ENCODE peak calls at places on chromosomes 4 and X, in ten cellular contexts. P, J, S, D, O, W, N, R, K and G are unnamed samples.

GRCh38 chr4:115361781-115362180 is 248.4 kb upstream of the NDST4 start:
- DNase-seq in P (no peak), J (no peak), S (no peak), D (no peak), O (no peak), W (no peak), N (no peak), R (no peak), K (no peak), G (no peak)

GRCh38 chr4:6671648-6672047 is 22.0 kb upstream of the S100P start:
- DNase-seq in P (no peak), J (no peak), S (no peak), D (no peak), O (no peak), W (no peak), N (no peak), R (no peak), K (no peak), G (no peak)

GRCh38 chr4:60002603-60003325 is 1197.4 kb upstream of the ADGRL3 start:
- DNase-seq in P (no peak), J (no peak), S (no peak), D (no peak), O (no peak), W (no peak), N (no peak), R (no peak), K (no peak), G (no peak)

GRCh38 chrX:118802857-118803256 is 20.8 kb upstream of the ZCCHC12 start:
- DNase-seq in P (no peak), J (no peak), S (peak; percentile 26), D (no peak), O (no peak), W (no peak), N (peak; percentile 83), R (no peak), K (no peak), G (no peak)

GRCh38 chr4:10096201-10096975 is 20.2 kb downstream of the WDR1 start:
- DNase-seq in P (peak; percentile 86), J (peak; percentile 94), S (peak; percentile 46), D (peak; percentile 64), O (peak; percentile 39), W (no peak), N (peak; percentile 91), R (peak; percentile 94), K (peak; percentile 76), G (peak; percentile 89)

GRCh38 chr4:139501117-139501516 is 47.2 kb downstream of the RAB33B start:
- DNase-seq in P (no peak), J (no peak), S (no peak), D (no peak), O (no peak), W (no peak), N (no peak), R (no peak), K (no peak), G (no peak)

GRCh38 chr4:8261851-8262535 is 7.6 kb upstream of the HTRA3 start:
- DNase-seq in P (no peak), J (no peak), S (no peak), D (no peak), O (no peak), W (no peak), N (no peak), R (no peak), K (no peak), G (no peak)

GRCh38 chrX:18886344-18887161 is 97.4 kb downstream of the PHKA2 start:
- DNase-seq in P (peak; percentile 48), J (no peak), S (peak; percentile 51), D (peak; percentile 79), O (peak; percentile 13), W (peak; percentile 19), N (peak; percentile 65), R (peak; percentile 33), K (no peak), G (no peak)

GRCh38 chr4:117691572-117692351 is 342.5 kb upstream of the NDST3 start:
- DNase-seq in P (no peak), J (no peak), S (no peak), D (no peak), O (no peak), W (no peak), N (no peak), R (no peak), K (no peak), G (no peak)

GRCh38 chrX:25597561-25597960 is 540.6 kb upstream of the MAGEB18 start:
- DNase-seq in P (no peak), J (no peak), S (no peak), D (no peak), O (no peak), W (no peak), N (peak; percentile 59), R (no peak), K (no peak), G (no peak)

GRCh38 chr4:76198411-76199237 is 15.0 kb downstream of the SCARB2 start:
- DNase-seq in P (no peak), J (peak; percentile 46), S (peak; percentile 79), D (peak; percentile 62), O (no peak), W (peak; percentile 20), N (peak; percentile 94), R (peak; percentile 82), K (peak; percentile 75), G (no peak)

GRCh38 chr4:32025840-32026459 is 1305.8 kb downstream of the PCDH7 start:
- DNase-seq in P (no peak), J (peak; percentile 23), S (no peak), D (no peak), O (no peak), W (no peak), N (peak; percentile 58), R (peak; percentile 3), K (no peak), G (no peak)

GRCh38 chr4:147430111-147430510 is 50.8 kb upstream of the EDNRA start:
- DNase-seq in P (no peak), J (no peak), S (no peak), D (no peak), O (no peak), W (no peak), N (no peak), R (no peak), K (no peak), G (no peak)

GRCh38 chr4:114509340-114509739 is 89.3 kb upstream of the UGT8 start:
- DNase-seq in P (no peak), J (no peak), S (no peak), D (no peak), O (no peak), W (no peak), N (no peak), R (no peak), K (no peak), G (no peak)

GRCh38 chr4:52292245-52292644 is 241.1 kb downstream of the SPATA18 start:
- DNase-seq in P (no peak), J (no peak), S (no peak), D (no peak), O (no peak), W (no peak), N (no peak), R (no peak), K (no peak), G (no peak)

GRCh38 chr4:52288212-52288611 is 237.1 kb downstream of the SPATA18 start:
- DNase-seq in P (no peak), J (no peak), S (no peak), D (no peak), O (no peak), W (no peak), N (no peak), R (no peak), K (no peak), G (no peak)

GRCh38 chr4:52290468-52290867 is 239.4 kb downstream of the SPATA18 start:
- DNase-seq in P (no peak), J (no peak), S (no peak), D (no peak), O (no peak), W (no peak), N (no peak), R (no peak), K (no peak), G (no peak)
- TF ChIP-seq CTCF in P (no peak), J (no peak), S (no peak), D (no peak), O (no peak), W (no peak), N (no peak), R (no peak), K (no peak), G (no peak)

GRCh38 chr4:30716158-30716557 is 4.0 kb upstream of the PCDH7 start:
- DNase-seq in P (no peak), J (peak; percentile 23), S (no peak), D (no peak), O (no peak), W (no peak), N (peak; percentile 63), R (no peak), K (no peak), G (no peak)
- TF ChIP-seq CTCF in P (no peak), J (peak; percentile 66), S (peak; percentile 27), D (no peak), O (no peak), W (peak; percentile 46), N (peak; percentile 58), R (peak; percentile 48), K (peak; percentile 18), G (peak; percentile 88)

DNA sequence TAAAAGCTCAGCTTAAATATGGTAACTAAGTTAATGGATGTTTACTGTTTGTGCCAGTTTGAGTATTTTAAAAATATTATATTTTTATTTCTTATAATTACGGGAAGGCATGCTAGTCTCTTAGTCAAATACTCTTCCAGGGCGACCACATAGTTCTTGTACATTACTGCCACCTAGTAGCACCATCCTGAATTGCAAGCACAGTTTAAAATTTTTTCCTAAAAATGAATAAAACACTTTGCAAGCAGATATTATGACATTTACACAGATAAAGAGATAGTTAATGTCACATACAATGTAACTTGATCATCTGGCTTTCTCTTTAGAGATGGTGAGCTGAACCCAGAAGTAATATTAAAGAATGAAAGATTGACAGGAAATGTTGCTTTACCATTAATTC is 11.5 kb downstream of the NDP start:
- DNase-seq in P (no peak), J (no peak), S (no peak), D (no peak), O (no peak), W (peak; percentile 4), N (no peak), R (no peak), K (no peak), G (no peak)
- TF ChIP-seq CTCF in P (no peak), J (no peak), S (no peak), D (no peak), O (no peak), W (peak; percentile 56), N (peak; percentile 4), R (peak; percentile 21), K (no peak), G (peak; percentile 64)

DNA sequence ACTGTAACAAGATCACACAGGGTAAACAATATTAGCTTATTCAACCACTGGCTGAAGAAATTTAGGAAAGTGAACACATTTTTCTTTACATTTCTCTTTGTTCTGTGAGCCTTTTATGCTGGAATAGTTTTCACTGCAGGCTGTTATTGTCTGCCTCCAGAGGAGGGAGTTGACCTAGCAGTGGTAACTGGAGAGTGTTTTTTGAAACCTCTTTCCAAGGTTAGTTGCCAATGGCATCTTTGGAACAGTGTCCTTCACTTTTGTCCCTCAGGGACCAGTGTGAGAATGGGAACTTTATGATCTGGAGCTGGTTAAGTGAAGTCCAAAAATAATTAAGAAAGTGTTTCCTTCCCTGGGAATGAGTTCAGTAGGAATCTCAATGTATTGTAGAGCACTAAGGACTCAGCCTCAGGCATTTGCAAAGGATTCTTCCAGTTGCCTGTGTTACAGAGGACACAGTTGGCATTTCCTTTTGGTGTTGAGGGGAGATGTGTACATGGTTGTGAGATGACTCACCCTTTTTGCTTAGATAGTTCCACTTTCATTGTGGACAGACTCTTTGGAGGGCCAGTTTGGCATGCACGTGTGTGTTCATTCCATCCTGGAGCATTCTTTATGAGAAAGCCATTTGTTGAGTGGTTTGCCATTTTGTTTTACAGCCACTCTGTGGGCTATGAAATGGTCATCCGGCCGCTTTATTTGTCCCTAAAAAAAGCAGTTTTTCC is 61.3 kb downstream of the AR start:
- DNase-seq in P (no peak), J (no peak), S (no peak), D (no peak), O (no peak), W (no peak), N (peak; percentile 90), R (peak; percentile 80), K (peak; percentile 84), G (no peak)
- TF ChIP-seq CTCF in P (no peak), J (no peak), S (no peak), D (no peak), O (no peak), W (no peak), N (peak; percentile 25), R (peak; percentile 38), K (no peak), G (peak; percentile 51)